ENCODE peak calls at places on chromosomes 16 and 17, in seven cellular contexts. A, P, Q, O, V, F and M are unnamed samples.

GRCh38 chr16:66271074-66272060 is 95.1 kb upstream of the CDH5 start:
- DNase-seq in A (no peak), P (no peak), V (no peak), O (peak), F (no peak), Q (no peak), M (no peak)

GRCh38 chr17:3845361-3845753 is 689 bp downstream of the NCBP3 start:
- DNase-seq in A (peak), Q (no peak), P (peak), V (no peak), F (no peak), O (peak), M (peak)

GRCh38 chr16:683396-684066 is 603 bp downstream of the JMJD8 start:
- DNase-seq in F (no peak), V (no peak), P (no peak), A (peak), O (no peak), Q (no peak), M (no peak)

GRCh38 chr16:65964752-65965151 is 401.7 kb upstream of the CDH5 start:
- DNase-seq in Q (no peak), O (no peak), V (no peak), A (no peak), F (no peak), P (no peak), M (no peak)

GRCh38 chr17:7834554-7834890 is 505 bp downstream of the KDM6B start:
- DNase-seq in A (no peak), P (no peak), F (no peak), O (no peak), V (peak), Q (peak), M (peak)

GRCh38 chr17:83178533-83179201 is 99.3 kb downstream of the METRNL start:
- DNase-seq in A (no peak), F (no peak), P (no peak), Q (no peak), V (no peak), O (no peak), M (no peak)

GRCh38 chr17:56752263-56752662 is 81.5 kb downstream of the C17orf67 start:
- DNase-seq in O (no peak), F (no peak), V (no peak), P (peak), A (no peak), Q (no peak), M (no peak)

GRCh38 chr17:72008236-72008874 is 112.5 kb upstream of the SOX9 start:
- DNase-seq in P (no peak), O (no peak), Q (no peak), V (peak), A (no peak), F (peak), M (peak)

GRCh38 chr16:30875881-30876791 is 17.7 kb downstream of the BCL7C start:
- DNase-seq in V (no peak), O (peak), P (no peak), A (peak), F (peak), Q (no peak), M (no peak)

GRCh38 chr17:17186551-17187505 is 19.3 kb downstream of the PLD6 start:
- DNase-seq in A (no peak), O (peak), V (no peak), Q (no peak), F (no peak), P (no peak), M (no peak)

GRCh38 chr16:30010817-30011504 is at the start of gene DOC2A:
- DNase-seq in O (no peak), Q (no peak), V (no peak), F (no peak), A (no peak), P (no peak), M (no peak)

GRCh38 chr17:61770752-61771533 is 92.4 kb downstream of the BRIP1 start:
- DNase-seq in Q (no peak), A (no peak), V (peak), O (no peak), F (peak), P (no peak), M (no peak)

GRCh38 chr17:62596662-62597061 is 30.8 kb upstream of the MRC2 start:
- DNase-seq in P (no peak), A (no peak), O (no peak), Q (no peak), V (no peak), F (no peak), M (no peak)

GRCh38 chr17:82627827-82628226 is 20.4 kb downstream of the WDR45B start:
- DNase-seq in O (no peak), F (no peak), Q (no peak), P (no peak), V (no peak), A (no peak), M (no peak)

GRCh38 chr16:66635406-66635805 is 30.9 kb downstream of the CMTM3 start:
- DNase-seq in V (no peak), O (no peak), F (no peak), A (no peak), Q (no peak), P (no peak), M (no peak)

GRCh38 chr16:8818499-8819270 is 21.0 kb downstream of the PMM2 start:
- DNase-seq in Q (no peak), P (no peak), V (no peak), F (no peak), A (no peak), O (no peak), M (no peak)